ENCODE peak calls at places on chromosome 12, in eight cellular contexts. One of them, this sample, is unnamed.

GRCh38 chr12:112932485-112933151 is 5.7 kb upstream of the OAS3 start:
- ATAC-seq in GM23338: peak
- ATAC-seq in upper lobe of left lung: no peak
- ATAC-seq in HCT116: no peak
- ATAC-seq in Panc1: peak
- ATAC-seq in K562: no peak
- ATAC-seq in GM12878: no peak
- ATAC-seq in HepG2: no peak
- ATAC-seq in this sample: no peak

GRCh38 chr12:104569348-104570173 is 112.8 kb downstream of the CHST11 start:
- ATAC-seq in K562: peak
- ATAC-seq in GM23338: no peak
- ATAC-seq in GM12878: peak
- ATAC-seq in HepG2: no peak
- ATAC-seq in upper lobe of left lung: peak
- ATAC-seq in HCT116: no peak
- ATAC-seq in Panc1: no peak
- ATAC-seq in this sample: peak

GRCh38 chr12:51884676-51885229 is 3.1 kb upstream of the ANKRD33 start:
- ATAC-seq in HCT116: peak
- ATAC-seq in upper lobe of left lung: no peak
- ATAC-seq in GM12878: no peak
- ATAC-seq in Panc1: no peak
- ATAC-seq in GM23338: no peak
- ATAC-seq in HepG2: peak
- ATAC-seq in K562: peak
- ATAC-seq in this sample: no peak

GRCh38 chr12:10559241-10559640 is 53.6 kb downstream of the EIF2S3B start:
- ATAC-seq in Panc1: no peak
- ATAC-seq in K562: no peak
- ATAC-seq in GM23338: no peak
- ATAC-seq in GM12878: no peak
- ATAC-seq in HepG2: no peak
- ATAC-seq in upper lobe of left lung: no peak
- ATAC-seq in HCT116: no peak
- ATAC-seq in this sample: no peak

GRCh38 chr12:92702754-92703679 is at the start of gene PLEKHG7:
- ATAC-seq in HCT116: no peak
- ATAC-seq in Panc1: no peak
- ATAC-seq in GM23338: no peak
- ATAC-seq in GM12878: peak
- ATAC-seq in K562: no peak
- ATAC-seq in upper lobe of left lung: peak
- ATAC-seq in HepG2: peak
- ATAC-seq in this sample: no peak

GRCh38 chr12:57896437-57897201 is 44.7 kb upstream of the ATP23 start:
- ATAC-seq in GM12878: peak
- ATAC-seq in Panc1: peak
- ATAC-seq in upper lobe of left lung: peak
- ATAC-seq in HepG2: peak
- ATAC-seq in HCT116: no peak
- ATAC-seq in GM23338: peak
- ATAC-seq in K562: peak
- ATAC-seq in this sample: peak

GRCh38 chr12:68118096-68118755 is 41.3 kb downstream of the IFNG start:
- ATAC-seq in GM12878: no peak
- ATAC-seq in K562: no peak
- ATAC-seq in Panc1: no peak
- ATAC-seq in upper lobe of left lung: no peak
- ATAC-seq in GM23338: peak
- ATAC-seq in HCT116: no peak
- ATAC-seq in HepG2: no peak
- ATAC-seq in this sample: no peak

GRCh38 chr12:47779943-47780504 is 7.0 kb downstream of the SLC48A1 start:
- ATAC-seq in K562: no peak
- ATAC-seq in upper lobe of left lung: no peak
- ATAC-seq in HepG2: no peak
- ATAC-seq in GM12878: no peak
- ATAC-seq in Panc1: peak
- ATAC-seq in GM23338: peak
- ATAC-seq in HCT116: no peak
- ATAC-seq in this sample: no peak

GRCh38 chr12:101459642-101460346 is 15.3 kb upstream of the SPIC start:
- ATAC-seq in GM12878: no peak
- ATAC-seq in HCT116: peak
- ATAC-seq in Panc1: peak
- ATAC-seq in HepG2: peak
- ATAC-seq in upper lobe of left lung: no peak
- ATAC-seq in GM23338: no peak
- ATAC-seq in K562: peak
- ATAC-seq in this sample: peak

GRCh38 chr12:96204381-96204780 is 10.2 kb downstream of the ELK3 start:
- ATAC-seq in K562: no peak
- ATAC-seq in HepG2: no peak
- ATAC-seq in HCT116: no peak
- ATAC-seq in Panc1: no peak
- ATAC-seq in upper lobe of left lung: no peak
- ATAC-seq in GM12878: no peak
- ATAC-seq in GM23338: no peak
- ATAC-seq in this sample: no peak

GRCh38 chr12:5262885-5263284 is 169.0 kb upstream of the NTF3 start:
- ATAC-seq in Panc1: no peak
- ATAC-seq in GM12878: no peak
- ATAC-seq in K562: no peak
- ATAC-seq in upper lobe of left lung: no peak
- ATAC-seq in HCT116: no peak
- ATAC-seq in HepG2: no peak
- ATAC-seq in GM23338: no peak
- ATAC-seq in this sample: no peak

GRCh38 chr12:126767334-126767733 is 1499.6 kb upstream of the TMEM132C start:
- ATAC-seq in HCT116: no peak
- ATAC-seq in GM23338: no peak
- ATAC-seq in Panc1: no peak
- ATAC-seq in upper lobe of left lung: peak
- ATAC-seq in GM12878: no peak
- ATAC-seq in K562: no peak
- ATAC-seq in HepG2: no peak
- ATAC-seq in this sample: no peak

GRCh38 chr12:116601524-116601923 is 42.3 kb downstream of the MAP1LC3B2 start:
- ATAC-seq in Panc1: no peak
- ATAC-seq in HepG2: no peak
- ATAC-seq in GM23338: no peak
- ATAC-seq in GM12878: no peak
- ATAC-seq in K562: no peak
- ATAC-seq in HCT116: peak
- ATAC-seq in upper lobe of left lung: no peak
- ATAC-seq in this sample: no peak

GRCh38 chr12:49984476-49984890 is 11.7 kb downstream of the AQP6 start:
- ATAC-seq in GM12878: no peak
- ATAC-seq in Panc1: peak
- ATAC-seq in upper lobe of left lung: no peak
- ATAC-seq in HCT116: no peak
- ATAC-seq in K562: no peak
- ATAC-seq in GM23338: no peak
- ATAC-seq in HepG2: no peak
- ATAC-seq in this sample: no peak

GRCh38 chr12:69555461-69555860 is 29.8 kb upstream of the CCT2 start:
- ATAC-seq in Panc1: peak
- ATAC-seq in GM23338: no peak
- ATAC-seq in upper lobe of left lung: no peak
- ATAC-seq in K562: no peak
- ATAC-seq in HepG2: no peak
- ATAC-seq in GM12878: no peak
- ATAC-seq in HCT116: peak
- ATAC-seq in this sample: no peak

GRCh38 chr12:20376984-20377383 is 8.6 kb downstream of the PDE3A start:
- ATAC-seq in HepG2: no peak
- ATAC-seq in GM23338: no peak
- ATAC-seq in GM12878: peak
- ATAC-seq in upper lobe of left lung: no peak
- ATAC-seq in HCT116: peak
- ATAC-seq in K562: no peak
- ATAC-seq in Panc1: no peak
- ATAC-seq in this sample: no peak

GRCh38 chr12:14756331-14757143 is 46.7 kb downstream of the WBP11 start:
- ATAC-seq in GM23338: peak
- ATAC-seq in K562: peak
- ATAC-seq in Panc1: peak
- ATAC-seq in HCT116: no peak
- ATAC-seq in GM12878: no peak
- ATAC-seq in upper lobe of left lung: no peak
- ATAC-seq in HepG2: peak
- ATAC-seq in this sample: no peak

GRCh38 chr12:31803306-31804184 is 74.7 kb upstream of the AMN1 start:
- ATAC-seq in Panc1: no peak
- ATAC-seq in GM12878: no peak
- ATAC-seq in HCT116: no peak
- ATAC-seq in K562: no peak
- ATAC-seq in HepG2: no peak
- ATAC-seq in upper lobe of left lung: no peak
- ATAC-seq in GM23338: peak
- ATAC-seq in this sample: no peak
- H3K4me3 ChIP-seq in Panc1: no peak
- H3K4me3 ChIP-seq in GM12878: no peak
- H3K4me3 ChIP-seq in HCT116: no peak
- H3K4me3 ChIP-seq in K562: no peak
- H3K4me3 ChIP-seq in HepG2: no peak
- H3K4me3 ChIP-seq in upper lobe of left lung: no peak
- H3K4me3 ChIP-seq in GM23338: no peak
- H3K4me3 ChIP-seq in this sample: no peak

GRCh38 chr12:94074970-94075695 is 73.2 kb upstream of the PLXNC1 start:
- ATAC-seq in GM12878: peak
- ATAC-seq in GM23338: peak
- ATAC-seq in K562: peak
- ATAC-seq in upper lobe of left lung: peak
- ATAC-seq in Panc1: peak
- ATAC-seq in HCT116: peak
- ATAC-seq in HepG2: peak
- ATAC-seq in this sample: peak

GRCh38 chr12:94071258-94071657 is 77.1 kb upstream of the PLXNC1 start:
- ATAC-seq in HCT116: no peak
- ATAC-seq in GM12878: no peak
- ATAC-seq in Panc1: no peak
- ATAC-seq in upper lobe of left lung: no peak
- ATAC-seq in K562: no peak
- ATAC-seq in HepG2: no peak
- ATAC-seq in GM23338: no peak
- ATAC-seq in this sample: no peak

GRCh38 chr12:94070520-94070919 is 77.9 kb upstream of the PLXNC1 start:
- ATAC-seq in GM12878: no peak
- ATAC-seq in Panc1: no peak
- ATAC-seq in HepG2: peak
- ATAC-seq in upper lobe of left lung: no peak
- ATAC-seq in K562: peak
- ATAC-seq in GM23338: no peak
- ATAC-seq in HCT116: peak
- ATAC-seq in this sample: no peak

GRCh38 chr12:94074216-94074969 is 74.0 kb upstream of the PLXNC1 start:
- ATAC-seq in GM23338: peak
- ATAC-seq in HepG2: no peak
- ATAC-seq in GM12878: no peak
- ATAC-seq in Panc1: no peak
- ATAC-seq in HCT116: no peak
- ATAC-seq in K562: peak
- ATAC-seq in upper lobe of left lung: no peak
- ATAC-seq in this sample: peak

DNA sequence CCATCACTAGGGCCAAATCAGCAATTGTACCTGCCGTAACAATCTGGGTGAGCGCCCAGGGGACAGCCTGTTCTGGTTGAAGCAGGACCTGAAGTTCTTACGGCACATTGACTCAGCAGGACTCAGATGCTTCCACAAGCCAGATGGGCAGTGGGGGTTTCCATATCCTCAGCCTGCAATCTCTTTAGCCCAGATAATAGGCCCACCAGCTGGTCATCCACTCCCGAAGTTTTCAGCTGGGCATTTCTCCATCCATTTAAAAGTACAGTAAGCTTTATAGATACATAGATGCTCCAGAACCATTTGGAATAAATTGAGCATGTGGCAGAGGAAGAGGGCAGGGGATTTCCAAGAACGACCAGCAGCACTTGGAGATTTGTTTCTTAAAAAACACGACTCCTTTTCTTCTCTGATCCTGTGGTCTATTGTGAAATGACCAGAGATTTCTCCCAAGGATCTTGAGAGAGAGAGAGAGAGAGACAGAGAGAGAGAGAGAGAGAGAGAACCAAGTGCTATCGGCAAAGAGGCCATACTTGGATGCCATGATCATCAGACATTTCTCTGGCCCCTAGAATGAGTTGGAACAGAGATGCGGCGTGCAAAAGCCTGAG is 74.8 kb upstream of the PLXNC1 start:
- ATAC-seq in GM12878: no peak
- ATAC-seq in Panc1: no peak
- ATAC-seq in upper lobe of left lung: no peak
- ATAC-seq in HCT116: no peak
- ATAC-seq in GM23338: no peak
- ATAC-seq in HepG2: no peak
- ATAC-seq in K562: no peak
- ATAC-seq in this sample: no peak
- TF ChIP-seq POLR2AphosphoS5 in GM12878: no peak
- TF ChIP-seq POLR2AphosphoS5 in Panc1: no peak
- TF ChIP-seq POLR2AphosphoS5 in upper lobe of left lung: peak
- TF ChIP-seq POLR2AphosphoS5 in HCT116: no peak
- TF ChIP-seq POLR2AphosphoS5 in GM23338: no peak
- TF ChIP-seq POLR2AphosphoS5 in HepG2: no peak
- TF ChIP-seq POLR2AphosphoS5 in K562: no peak
- TF ChIP-seq POLR2AphosphoS5 in this sample: peak

GRCh38 chr12:131828671-131829350 is 618 bp downstream of the MMP17 start:
- ATAC-seq in Panc1: peak
- ATAC-seq in upper lobe of left lung: no peak
- ATAC-seq in GM23338: peak
- ATAC-seq in K562: peak
- ATAC-seq in HepG2: peak
- ATAC-seq in GM12878: peak
- ATAC-seq in HCT116: peak
- ATAC-seq in this sample: no peak
- H3K4me3 ChIP-seq in Panc1: peak
- H3K4me3 ChIP-seq in upper lobe of left lung: peak
- H3K4me3 ChIP-seq in GM23338: peak
- H3K4me3 ChIP-seq in K562: peak
- H3K4me3 ChIP-seq in HepG2: peak
- H3K4me3 ChIP-seq in GM12878: no peak
- H3K4me3 ChIP-seq in HCT116: peak
- H3K4me3 ChIP-seq in this sample: peak

DNA sequence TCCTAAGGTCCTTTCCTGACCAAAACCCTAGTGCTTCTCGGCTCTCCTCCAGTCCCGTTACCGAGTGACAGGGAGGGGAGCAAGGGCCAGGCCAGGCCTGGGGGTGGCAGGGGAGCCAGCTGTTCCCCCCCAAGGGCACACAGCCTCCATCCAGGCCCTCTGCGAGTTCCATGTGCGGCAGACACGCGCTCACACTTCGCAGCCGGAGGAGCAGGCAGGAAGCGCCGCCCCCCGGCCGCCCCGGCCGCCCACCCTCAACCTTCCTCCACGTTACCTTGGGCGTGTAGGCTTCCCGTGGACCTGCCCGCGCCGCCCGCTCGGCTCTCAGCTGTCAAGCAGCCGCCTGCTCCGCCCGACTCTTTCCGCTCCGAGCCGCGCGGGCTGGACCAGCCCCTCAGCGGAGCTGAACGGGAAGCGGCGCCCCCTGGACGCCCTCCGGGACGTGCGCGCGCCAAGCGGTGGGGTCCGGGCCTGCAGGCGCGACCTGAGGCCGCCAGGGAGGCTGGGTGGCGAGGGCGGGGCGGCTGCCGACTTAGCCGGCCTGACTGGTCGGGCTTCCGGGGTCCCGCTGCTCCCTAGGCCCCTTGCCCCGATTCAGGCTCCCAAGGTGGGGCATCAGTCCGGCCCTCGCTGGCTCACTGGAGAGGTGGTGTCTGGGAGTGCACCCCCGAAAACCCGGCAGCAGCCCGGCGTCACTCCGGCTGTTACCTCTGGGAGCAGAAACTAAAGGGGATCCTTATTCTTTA is at the start of gene CRACR2A:
- ATAC-seq in HepG2: no peak
- ATAC-seq in HCT116: peak
- ATAC-seq in upper lobe of left lung: peak
- ATAC-seq in GM23338: peak
- ATAC-seq in K562: peak
- ATAC-seq in GM12878: peak
- ATAC-seq in Panc1: peak
- ATAC-seq in this sample: peak
- TF ChIP-seq POLR2AphosphoS5 in HepG2: no peak
- TF ChIP-seq POLR2AphosphoS5 in HCT116: peak
- TF ChIP-seq POLR2AphosphoS5 in upper lobe of left lung: peak
- TF ChIP-seq POLR2AphosphoS5 in GM23338: no peak
- TF ChIP-seq POLR2AphosphoS5 in K562: peak
- TF ChIP-seq POLR2AphosphoS5 in GM12878: peak
- TF ChIP-seq POLR2AphosphoS5 in Panc1: no peak
- TF ChIP-seq POLR2AphosphoS5 in this sample: no peak

This sample was measured in gastroesophageal sphincter.